ENCODE peak calls at places on chromosomes 13 and 19, in seven cellular contexts. Z, V, N, M, L, A and K are unnamed samples.

GRCh38 chr13:39134574-39134973 is 96.3 kb downstream of the NHLRC3 start:
- ATAC-seq in M (no peak), N (no peak), A (no peak), Z (no peak), L (no peak), V (no peak), K (no peak)

GRCh38 chr19:954672-955494 is 29.0 kb downstream of the ARID3A start:
- ATAC-seq in N (no peak), V (no peak), Z (no peak), L (no peak), A (no peak), M (peak), K (no peak)

GRCh38 chr19:39727070-39727800 is 10.6 kb downstream of the CLC start:
- ATAC-seq in N (no peak), L (no peak), A (no peak), V (no peak), Z (no peak), M (no peak), K (no peak)

GRCh38 chr13:32048816-32049215 is 17.2 kb downstream of the FRY start:
- ATAC-seq in Z (no peak), N (no peak), A (no peak), V (no peak), L (peak), M (no peak), K (no peak)

GRCh38 chr19:11510444-11510843 is 4.8 kb upstream of the ZNF653 start:
- ATAC-seq in Z (no peak), L (no peak), N (no peak), V (no peak), A (no peak), M (no peak), K (no peak)

GRCh38 chr13:93216122-93216521 is 10.5 kb upstream of the GPC6 start:
- ATAC-seq in M (no peak), Z (no peak), L (no peak), N (no peak), V (no peak), A (no peak), K (no peak)

GRCh38 chr19:46748325-46749109 is 2.3 kb upstream of the STRN4 start:
- ATAC-seq in L (peak), M (no peak), Z (no peak), V (no peak), N (no peak), A (no peak), K (no peak)

GRCh38 chr13:70809588-70809987 is 701.3 kb upstream of the KLHL1 start:
- ATAC-seq in V (no peak), N (no peak), M (no peak), L (no peak), A (no peak), Z (no peak), K (no peak)

GRCh38 chr19:5850743-5851293 is 431 bp downstream of the FUT3 start:
- ATAC-seq in V (no peak), Z (no peak), M (no peak), N (no peak), A (no peak), L (peak), K (peak)